ENCODE peak calls at places on chromosomes 12 and 14, in four cellular contexts. A is tibial artery, J is fibroblast of the aortic adventitia, G is GM12865. V is an unnamed sample.

GRCh38 chr12:46959484-46959883 is 119.9 kb upstream of the PCED1B start:
- DNase-seq in A (no peak), J (peak), G (no peak), V (no peak)

GRCh38 chr14:31935406-31935805 is 141.7 kb upstream of the ARHGAP5 start:
- DNase-seq in A (no peak), J (no peak), G (no peak), V (no peak)

GRCh38 chr14:54312166-54312801 is 84.5 kb upstream of the CDKN3 start:
- DNase-seq in A (no peak), J (peak), G (no peak), V (peak)

GRCh38 chr12:64679487-64679983 is 69.2 kb downstream of the RASSF3 start:
- DNase-seq in A (peak), J (peak), G (peak), V (peak)

GRCh38 chr14:99516156-99517045 is 35.2 kb downstream of the CCNK start:
- DNase-seq in A (peak), J (no peak), G (no peak), V (no peak)

GRCh38 chr14:105483300-105484068 is 3.2 kb upstream of the CRIP1 start:
- DNase-seq in A (peak), J (no peak), G (no peak), V (peak)

GRCh38 chr12:116136340-116136739 is 141.2 kb downstream of the MED13L start:
- DNase-seq in A (no peak), J (peak), G (no peak), V (no peak)

GRCh38 chr12:67355428-67356385 is 86.5 kb downstream of the CAND1 start:
- DNase-seq in A (no peak), J (peak), G (peak), V (peak)

GRCh38 chr14:106044949-106045596 is 518.7 kb downstream of the TMEM121 start:
- DNase-seq in A (peak), J (no peak), G (peak), V (peak)

GRCh38 chr12:2944401-2945047 is 14.7 kb upstream of the TEAD4 start:
- DNase-seq in A (no peak), J (peak), G (peak), V (peak)

GRCh38 chr12:107670999-107671643 is 14.5 kb upstream of the PWP1 start:
- DNase-seq in A (no peak), J (no peak), G (peak), V (peak)

GRCh38 chr12:46944771-46945170 is 119.0 kb upstream of the SLC38A4 start:
- DNase-seq in A (no peak), J (no peak), G (no peak), V (no peak)

GRCh38 chr12:92446082-92446460 is 256.7 kb upstream of the PLEKHG7 start:
- DNase-seq in A (no peak), J (no peak), G (no peak), V (no peak)

GRCh38 chr12:87491089-87491488 is 538.1 kb downstream of the C12orf50 start:
- DNase-seq in A (no peak), J (no peak), G (no peak), V (no peak)

GRCh38 chr12:117596968-117597367 is 235.5 kb upstream of the NOS1 start:
- DNase-seq in A (no peak), J (no peak), G (no peak), V (peak)

GRCh38 chr12:119308743-119309456 is 25.6 kb upstream of the CCDC60 start:
- DNase-seq in A (no peak), J (no peak), G (no peak), V (no peak)

GRCh38 chr12:54958048-54958658 is 26.4 kb downstream of the TESPA1 start:
- DNase-seq in A (no peak), J (peak), G (peak), V (peak)

GRCh38 chr14:81311816-81312215 is 88.3 kb downstream of the STON2 start:
- DNase-seq in A (no peak), J (peak), G (no peak), V (no peak)

GRCh38 chr12:112008918-112009317 is 4.0 kb downstream of the TMEM116 start:
- DNase-seq in A (no peak), J (no peak), G (no peak), V (no peak)

GRCh38 chr14:37179896-37180502 is 7.6 kb upstream of the SLC25A21 start:
- DNase-seq in A (no peak), J (no peak), G (no peak), V (no peak)

GRCh38 chr14:74418031-74418430 is 8.0 kb downstream of the SYNDIG1L start:
- DNase-seq in A (no peak), J (no peak), G (no peak), V (no peak)

GRCh38 chr14:34064349-34064748 is 113.5 kb upstream of the EGLN3 start:
- DNase-seq in A (peak), J (peak), G (no peak), V (no peak)

GRCh38 chr14:71339650-71340415 is 432.6 kb downstream of the PCNX1 start:
- DNase-seq in A (no peak), J (peak), G (no peak), V (no peak)

GRCh38 chr12:77648716-77649115 is 182.0 kb upstream of the NAV3 start:
- DNase-seq in A (no peak), J (peak), G (no peak), V (no peak)

GRCh38 chr14:36516719-36517241 is 3.3 kb downstream of the NKX2-1 start:
- DNase-seq in A (no peak), J (no peak), G (no peak), V (no peak)

GRCh38 chr12:84904051-84904450 is 8.5 kb downstream of the SLC6A15 start:
- DNase-seq in A (no peak), J (no peak), G (no peak), V (no peak)

GRCh38 chr12:127613056-127613455 is 653.9 kb upstream of the TMEM132C start:
- DNase-seq in A (no peak), J (peak), G (no peak), V (no peak)

GRCh38 chr12:31560516-31560915 is 30.4 kb downstream of the DENND5B start:
- DNase-seq in A (no peak), J (no peak), G (no peak), V (no peak)

GRCh38 chr12:40171501-40171900 is 53.3 kb upstream of the LRRK2 start:
- DNase-seq in A (no peak), J (peak), G (no peak), V (no peak)

GRCh38 chr12:117140397-117141096 is 41.3 kb upstream of the TESC start:
- DNase-seq in A (no peak), J (no peak), G (no peak), V (peak)

GRCh38 chr14:105026789-105027563 is 6.1 kb upstream of the CDCA4 start:
- DNase-seq in A (no peak), J (peak), G (peak), V (no peak)

GRCh38 chr14:50677527-50678063 is 9.5 kb upstream of the SAV1 start:
- DNase-seq in A (no peak), J (peak), G (peak), V (peak)

GRCh38 chr12:11584213-11584855 is 65.1 kb upstream of the ETV6 start:
- DNase-seq in A (no peak), J (no peak), G (no peak), V (no peak)

GRCh38 chr14:94026173-94026885 is at the start of gene OTUB2:
- DNase-seq in A (peak), J (peak), G (peak), V (peak)

GRCh38 chr14:94029250-94029649 is 3.1 kb downstream of the OTUB2 start:
- DNase-seq in A (no peak), J (no peak), G (no peak), V (no peak)

GRCh38 chr14:94026886-94027469 is 838 bp downstream of the OTUB2 start:
- DNase-seq in A (no peak), J (no peak), G (no peak), V (no peak)

GRCh38 chr14:94028450-94028826 is 2.3 kb downstream of the OTUB2 start:
- DNase-seq in A (no peak), J (no peak), G (peak), V (peak)

GRCh38 chr14:94027566-94028449 is 1.7 kb downstream of the OTUB2 start:
- DNase-seq in A (no peak), J (no peak), G (no peak), V (peak)
- TF ChIP-seq CTCF in A (no peak), J (no peak), G (no peak), V (peak)

DNA sequence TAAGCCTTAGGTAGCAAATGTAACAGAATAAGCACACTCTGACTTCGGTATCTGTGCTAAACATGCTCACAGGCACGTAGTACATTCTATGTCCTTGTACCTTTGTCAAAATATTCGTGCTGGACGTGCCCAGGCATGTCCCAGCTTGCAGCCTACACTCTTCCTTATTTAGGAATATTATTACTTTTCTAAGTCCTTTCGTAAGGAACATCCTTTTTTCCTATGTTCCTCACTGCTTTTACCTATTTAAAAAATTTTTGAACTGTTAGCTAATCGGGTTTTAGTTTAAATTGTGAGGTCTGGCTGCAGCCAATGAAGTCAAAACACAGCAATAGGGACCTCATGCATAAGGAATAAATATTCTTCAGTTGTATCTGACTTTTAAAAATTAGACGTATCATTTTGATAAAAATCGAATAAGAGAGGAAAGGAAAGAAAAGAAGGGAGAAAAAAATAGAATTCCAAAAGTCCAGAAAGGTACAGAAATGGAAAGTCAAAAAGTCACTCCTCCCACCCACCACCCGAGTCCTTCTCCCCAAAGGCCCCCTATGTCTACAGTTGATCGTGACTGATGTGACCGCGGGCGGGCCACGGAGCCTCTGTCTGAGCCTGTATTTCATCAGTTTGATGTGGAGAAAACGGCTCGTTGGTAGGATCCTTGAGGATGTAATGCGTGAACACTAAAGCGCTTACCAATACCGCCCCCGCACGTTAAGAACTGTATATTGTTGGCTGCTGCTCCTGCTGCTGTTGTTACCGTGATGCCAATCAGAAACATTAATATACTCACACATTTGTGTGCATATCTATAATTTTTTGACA is 24.4 kb upstream of the UBC start:
- DNase-seq in A (peak), J (peak), G (peak), V (peak)
- TF ChIP-seq CTCF in A (peak), J (peak), G (peak), V (peak)

DNA sequence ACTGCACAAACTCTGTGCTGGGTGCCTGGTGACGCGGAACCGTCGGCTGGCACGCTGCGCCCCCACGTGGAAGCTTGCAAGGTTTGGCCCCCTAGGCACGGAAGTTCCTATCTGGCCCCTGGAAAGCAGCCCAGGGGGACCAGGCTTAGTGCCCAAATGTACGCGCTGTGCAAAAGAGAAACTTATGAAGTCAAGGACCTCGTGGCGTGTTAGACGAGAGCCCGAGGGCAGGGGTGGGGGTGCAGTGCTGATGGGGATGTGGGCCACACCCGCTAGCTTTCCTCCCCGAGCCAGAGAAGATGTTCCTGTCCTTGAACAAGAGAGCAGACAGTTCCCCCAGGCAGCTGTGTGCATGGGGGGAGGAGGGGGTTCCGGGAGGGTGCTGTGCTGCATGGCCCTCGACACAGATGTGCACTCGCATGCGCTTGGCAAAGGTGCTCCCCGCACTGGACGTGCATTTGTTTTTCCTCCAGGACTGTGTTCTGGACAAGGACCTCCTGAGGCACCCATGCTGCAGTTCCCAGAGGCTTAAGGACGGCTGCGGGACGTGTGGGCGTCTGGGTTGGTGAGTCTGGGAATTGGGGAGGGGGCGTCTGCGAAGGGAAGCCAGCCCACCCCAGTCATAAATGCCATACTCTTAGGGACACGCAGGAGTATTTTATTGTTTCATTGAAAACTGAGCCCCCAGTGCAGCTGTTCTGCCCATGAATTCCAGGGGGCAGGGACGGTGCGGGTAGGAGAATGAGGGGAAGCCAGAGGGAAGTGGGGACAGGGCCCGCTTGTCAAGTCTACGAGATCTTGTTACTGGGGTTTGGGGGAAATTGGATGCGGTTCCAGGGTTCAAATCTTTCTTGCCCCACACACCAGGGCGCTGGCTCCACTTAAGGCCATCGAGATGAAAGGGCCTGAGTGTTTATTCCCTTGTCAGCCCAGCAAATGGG is 80.0 kb downstream of the NTF3 start:
- DNase-seq in A (no peak), J (peak), G (peak), V (no peak)
- TF ChIP-seq CTCF in A (peak), J (peak), G (peak), V (no peak)

DNA sequence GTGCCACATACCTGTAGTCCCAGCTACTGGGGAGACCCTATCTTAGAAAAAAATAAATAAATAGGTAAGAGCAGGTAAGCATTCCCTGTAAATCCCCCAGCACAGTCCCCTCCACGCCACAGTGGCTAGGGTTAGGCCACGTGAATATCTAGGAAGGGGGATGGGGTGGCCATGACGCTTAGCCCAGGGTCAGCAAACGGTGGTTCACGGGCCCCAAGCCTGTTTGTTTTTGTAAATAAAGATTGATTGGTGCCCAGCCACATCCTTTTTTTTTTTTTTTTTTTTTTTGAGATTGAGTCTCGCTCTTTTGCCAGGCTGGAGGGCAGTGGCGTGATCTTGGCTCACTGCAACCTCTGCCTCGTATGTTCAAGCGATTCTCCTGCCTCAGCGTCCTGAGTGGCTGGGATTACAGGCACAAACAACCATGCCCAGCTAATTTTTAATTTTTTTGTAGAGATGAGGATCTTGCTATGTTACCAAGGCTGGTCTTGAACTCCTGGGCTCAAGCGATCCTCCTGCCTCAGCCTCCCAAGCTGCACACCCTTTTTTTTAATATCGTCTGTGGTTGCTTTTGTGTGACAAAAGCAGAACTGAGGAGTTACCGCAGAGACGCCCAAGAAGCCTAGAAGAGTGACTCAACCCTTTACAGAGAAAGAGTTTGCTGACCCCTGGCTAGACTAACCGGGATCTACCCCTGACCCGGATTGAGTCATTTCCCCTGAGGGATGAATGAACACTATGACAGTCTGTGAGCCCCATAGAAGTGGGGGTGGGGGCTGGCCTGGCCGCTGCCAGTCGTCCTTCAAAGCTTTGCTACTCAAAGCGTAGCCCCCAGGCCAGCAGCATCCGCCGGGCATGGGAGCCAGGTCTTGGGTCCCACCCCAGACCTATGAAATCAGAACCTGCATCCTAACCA is 113.7 kb upstream of the NCOR2 start:
- DNase-seq in A (peak), J (peak), G (peak), V (peak)
- TF ChIP-seq CTCF in A (peak), J (peak), G (peak), V (no peak)

GRCh38 chr12:109932878-109933503 is 32.9 kb downstream of the TCHP start:
- DNase-seq in A (no peak), J (no peak), G (no peak), V (no peak)

GRCh38 chr12:109930028-109930800 is 30.1 kb downstream of the TCHP start:
- DNase-seq in A (no peak), J (peak), G (no peak), V (no peak)

GRCh38 chr12:109931143-109931542 is 31.1 kb downstream of the TCHP start:
- DNase-seq in A (no peak), J (no peak), G (no peak), V (no peak)

GRCh38 chr12:109937371-109937770 is 37.3 kb downstream of the TCHP start:
- DNase-seq in A (no peak), J (no peak), G (no peak), V (no peak)

GRCh38 chr12:109934026-109934425 is 34.0 kb downstream of the TCHP start:
- DNase-seq in A (no peak), J (peak), G (peak), V (peak)
- TF ChIP-seq CTCF in A (no peak), J (peak), G (peak), V (no peak)